ENCODE peak calls at places on chromosome 17, in four cellular contexts. D is neural crest cell; V is A673; R is activated CD4-positive, CD25-positive, alpha-beta regulatory T cell treated with anti-CD3 and anti-CD28 coated beads, Interleukin-2, amount 50 U/mL, for 16 hours. Z is an unnamed sample.

GRCh38 chr17:75832652-75833400 is 11.4 kb downstream of the UNC13D start:
- DNase-seq in R (no peak), D (no peak), V (no peak), Z (no peak)

GRCh38 chr17:50934672-50935200 is 68.6 kb upstream of the TOB1 start:
- DNase-seq in D (no peak), R (no peak), V (no peak), Z (no peak)

GRCh38 chr17:17491546-17491988 is 4.6 kb downstream of the RASD1 start:
- DNase-seq in D (no peak), R (no peak), V (no peak), Z (no peak)

GRCh38 chr17:17313350-17313991 is 10.3 kb downstream of the NT5M start:
- DNase-seq in V (peak), R (peak), D (no peak), Z (peak)

GRCh38 chr17:56023851-56024250 is 129.4 kb upstream of the ANKFN1 start:
- DNase-seq in R (no peak), D (no peak), V (no peak), Z (no peak)

GRCh38 chr17:8365143-8365542 is 11.4 kb downstream of the KRABD2 start:
- DNase-seq in R (no peak), D (no peak), V (no peak), Z (no peak)

GRCh38 chr17:40936437-40936971 is 942 bp downstream of the KRT23 start:
- DNase-seq in V (no peak), R (no peak), D (no peak), Z (peak)

GRCh38 chr17:75876190-75876937 is 2.0 kb downstream of the TRIM47 start:
- DNase-seq in V (no peak), R (peak), D (no peak), Z (no peak)

GRCh38 chr17:81537343-81537855 is 9.2 kb downstream of the FSCN2 start:
- DNase-seq in R (no peak), D (no peak), V (no peak), Z (no peak)

GRCh38 chr17:78665952-78666920 is 89.0 kb upstream of the DNAH17 start:
- DNase-seq in V (no peak), R (no peak), D (no peak), Z (no peak)

GRCh38 chr17:34894971-34895370 is 66.3 kb downstream of the CCT6B start:
- DNase-seq in D (no peak), V (no peak), R (no peak), Z (no peak)

GRCh38 chr17:22695228-22695619 is 1002.9 kb downstream of the KCNJ18 start:
- DNase-seq in V (no peak), D (no peak), R (no peak), Z (no peak)

GRCh38 chr17:83203472-83204221 is 124.2 kb downstream of the METRNL start:
- DNase-seq in V (no peak), D (no peak), R (no peak), Z (no peak)

GRCh38 chr17:55327225-55328088 is 62.7 kb downstream of the HLF start:
- DNase-seq in R (no peak), V (no peak), D (no peak), Z (no peak)

GRCh38 chr17:49946208-49946607 is 22.8 kb upstream of the DLX4 start:
- DNase-seq in R (no peak), V (no peak), D (no peak), Z (no peak)

GRCh38 chr17:36923814-36924221 is 13.5 kb upstream of the LHX1 start:
- DNase-seq in D (no peak), V (no peak), R (no peak), Z (no peak)

GRCh38 chr17:67452681-67453554 is 75.8 kb downstream of the PITPNC1 start:
- DNase-seq in V (no peak), R (no peak), D (no peak), Z (no peak)

GRCh38 chr17:4186244-4186920 is 43.4 kb downstream of the CYB5D2 start:
- DNase-seq in D (no peak), R (no peak), V (no peak), Z (no peak)

GRCh38 chr17:48597492-48597774 is 3.9 kb upstream of the HOXB5 start:
- DNase-seq in V (no peak), D (no peak), R (no peak), Z (no peak)

GRCh38 chr17:57518587-57519118 is 226.4 kb downstream of the CCDC182 start:
- DNase-seq in V (no peak), D (no peak), R (no peak), Z (no peak)

GRCh38 chr17:57956311-57957119 is 1.3 kb upstream of the CUEDC1 start:
- DNase-seq in D (no peak), V (no peak), R (no peak), Z (no peak)

GRCh38 chr17:31549525-31550388 is 158.3 kb downstream of the RAB11FIP4 start:
- DNase-seq in V (peak), R (peak), D (peak), Z (peak)

GRCh38 chr17:50037321-50038107 is 18.4 kb upstream of the ITGA3 start:
- DNase-seq in V (no peak), D (no peak), R (no peak), Z (peak)

GRCh38 chr17:39400547-39401411 is 647 bp downstream of the FBXL20 start:
- DNase-seq in V (no peak), D (no peak), R (no peak), Z (no peak)

GRCh38 chr17:45940293-45940692 is 45.9 kb downstream of the MAPT start:
- DNase-seq in V (no peak), D (no peak), R (no peak), Z (no peak)

GRCh38 chr17:18041776-18042175 is 2.6 kb downstream of the GID4 start:
- DNase-seq in R (no peak), V (no peak), D (no peak), Z (no peak)

GRCh38 chr17:57356722-57357391 is 100.5 kb downstream of the MSI2 start:
- DNase-seq in V (no peak), D (no peak), R (no peak), Z (no peak)

GRCh38 chr17:78759203-78759968 is 22.7 kb downstream of the CYTH1 start:
- DNase-seq in R (peak), D (no peak), V (no peak), Z (no peak)

GRCh38 chr17:12463102-12463501 is 202.6 kb upstream of the MYOCD start:
- DNase-seq in V (no peak), R (no peak), D (no peak), Z (no peak)

GRCh38 chr17:61579961-61580360 is 11.1 kb downstream of the NACA2 start:
- DNase-seq in D (no peak), V (peak), R (no peak), Z (no peak)